ENCODE peak calls at places on chromosomes 2 and 18, in nine cellular contexts. P, H, R, L, C, A, N, M and I are unnamed samples.

GRCh38 chr2:197013098-197013497 is 86.6 kb upstream of the PGAP1 start:
- DNase-seq in N (no peak), M (no peak), P (no peak), H (no peak), A (no peak), C (no peak), R (no peak), L (no peak), I (no peak)

GRCh38 chr2:11688222-11689069 is 18.5 kb upstream of the NTSR2 start:
- DNase-seq in A (peak), H (peak), R (peak), L (peak), M (peak), P (peak), N (peak), C (peak), I (no peak)

GRCh38 chr18:26804474-26804873 is 61.0 kb downstream of the AQP4 start:
- DNase-seq in N (no peak), H (no peak), R (no peak), L (no peak), A (no peak), P (no peak), C (no peak), M (no peak), I (no peak)

GRCh38 chr2:150325656-150326055 is 161.8 kb downstream of the RND3 start:
- DNase-seq in C (no peak), R (no peak), A (no peak), M (no peak), P (no peak), H (no peak), N (no peak), L (no peak), I (no peak)

GRCh38 chr2:172704072-172704936 is 31.3 kb upstream of the RAPGEF4 start:
- DNase-seq in N (no peak), L (peak), P (peak), H (no peak), A (no peak), R (peak), C (no peak), M (peak), I (no peak)

GRCh38 chr2:128405981-128406601 is 87.4 kb upstream of the HS6ST1 start:
- DNase-seq in P (no peak), M (no peak), R (no peak), H (no peak), C (no peak), N (no peak), L (no peak), A (peak), I (no peak)

GRCh38 chr2:159880729-159881128 is 82.7 kb upstream of the CD302 start:
- DNase-seq in C (no peak), A (no peak), R (no peak), H (no peak), L (no peak), N (no peak), P (no peak), M (no peak), I (no peak)

GRCh38 chr2:174929786-174930185 is 75.4 kb downstream of the CHN1 start:
- DNase-seq in N (no peak), A (no peak), L (no peak), M (no peak), R (no peak), C (no peak), H (no peak), P (no peak), I (no peak)

GRCh38 chr2:157628532-157629415 is at the start of gene ACVR1C:
- DNase-seq in C (no peak), M (no peak), R (peak), N (peak), P (peak), H (peak), A (peak), L (peak), I (peak)

GRCh38 chr2:70939001-70939846 is 3.5 kb downstream of the ATP6V1B1 start:
- DNase-seq in H (no peak), A (no peak), N (no peak), P (no peak), C (no peak), M (no peak), R (no peak), L (no peak), I (no peak)

GRCh38 chr2:166627893-166628292 is 133.8 kb upstream of the SCN7A start:
- DNase-seq in H (no peak), N (no peak), A (no peak), M (no peak), R (peak), L (no peak), P (no peak), C (no peak), I (no peak)

GRCh38 chr2:132415256-132416079 is 1.1 kb upstream of the GPR39 start:
- DNase-seq in A (no peak), P (no peak), M (no peak), C (no peak), L (peak), R (peak), H (peak), N (peak), I (no peak)

GRCh38 chr2:169069341-169069740 is at the start of gene DHRS9:
- DNase-seq in R (peak), C (no peak), A (no peak), P (no peak), M (no peak), N (no peak), H (peak), L (peak), I (peak)

GRCh38 chr18:77263471-77263774 is 13.8 kb downstream of the GALR1 start:
- DNase-seq in M (no peak), P (peak), R (no peak), A (no peak), C (no peak), N (no peak), H (no peak), L (no peak), I (no peak)
- H3K27ac ChIP-seq in M (no peak), P (no peak), R (peak), A (no peak), C (no peak), N (no peak), H (no peak), L (no peak), I (no peak)

DNA sequence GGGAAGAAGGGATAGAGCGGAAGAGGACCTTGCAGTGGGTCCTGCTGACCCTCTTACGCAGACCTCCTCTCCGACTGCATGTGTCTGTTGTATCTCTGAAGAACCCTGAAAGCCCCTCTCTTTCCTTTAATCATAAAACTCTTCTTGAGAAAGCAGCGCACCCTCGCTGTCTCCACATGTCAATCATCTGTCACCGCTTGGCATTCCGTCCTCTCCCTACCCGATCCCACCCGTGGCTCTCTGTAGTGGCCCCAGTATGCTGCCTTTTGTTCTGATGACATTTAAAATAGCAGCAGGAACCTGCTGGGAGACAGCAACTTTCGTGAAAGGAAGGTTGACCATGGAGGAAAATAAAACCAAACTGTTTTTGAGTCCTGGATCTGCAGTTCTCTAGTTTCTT is 582.9 kb upstream of the SALL3 start:
- DNase-seq in H (peak), C (no peak), N (no peak), R (no peak), P (no peak), A (no peak), L (no peak), M (no peak), I (no peak)
- H3K27ac ChIP-seq in H (no peak), C (no peak), N (no peak), R (no peak), P (no peak), A (no peak), L (no peak), M (no peak), I (no peak)

GRCh38 chr2:223652122-223652521 is 50.0 kb upstream of the SCG2 start:
- DNase-seq in L (no peak), H (no peak), A (no peak), C (no peak), P (no peak), N (no peak), M (no peak), R (no peak), I (no peak)

GRCh38 chr2:223648755-223649154 is 46.6 kb upstream of the SCG2 start:
- DNase-seq in H (no peak), N (no peak), A (no peak), C (no peak), R (no peak), P (no peak), M (no peak), L (no peak), I (no peak)

GRCh38 chr2:223647258-223647952 is 45.2 kb upstream of the SCG2 start:
- DNase-seq in L (no peak), M (no peak), R (no peak), A (no peak), P (no peak), N (no peak), H (no peak), C (no peak), I (no peak)

GRCh38 chr2:223654384-223654915 is 52.3 kb upstream of the SCG2 start:
- DNase-seq in R (no peak), A (no peak), L (no peak), H (no peak), M (no peak), P (no peak), C (no peak), N (no peak), I (no peak)

DNA sequence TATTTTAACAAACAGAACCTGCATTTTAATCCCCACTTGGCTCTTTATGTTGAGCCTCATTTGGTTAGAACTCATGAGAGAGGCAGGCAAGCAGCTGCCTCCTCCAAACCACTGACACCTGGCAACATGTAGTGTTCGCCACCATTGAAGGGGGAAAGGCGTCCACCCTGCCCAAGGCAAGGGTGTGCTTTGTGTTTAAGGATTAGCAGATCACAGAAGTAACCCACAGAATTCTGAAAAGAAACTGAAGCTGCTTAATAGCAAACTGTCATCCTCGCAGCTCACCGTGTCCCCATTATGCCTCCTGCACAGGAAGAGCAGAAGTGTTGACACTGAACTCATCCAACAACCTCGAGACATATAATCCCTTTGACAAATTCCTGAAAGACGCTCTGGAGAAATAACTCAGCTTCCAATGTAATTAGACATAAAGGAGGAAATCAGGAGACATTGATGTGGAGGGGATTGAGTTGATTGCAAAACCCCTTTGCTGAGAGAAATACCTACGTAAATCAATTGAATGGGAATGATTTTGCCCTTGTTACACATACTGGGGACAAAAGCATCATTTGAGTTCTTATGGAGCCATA is 47.9 kb upstream of the SCG2 start:
- DNase-seq in N (no peak), M (no peak), A (no peak), C (no peak), H (no peak), R (no peak), L (no peak), P (no peak), I (no peak)
- H3K27ac ChIP-seq in N (no peak), M (no peak), A (no peak), C (no peak), H (no peak), R (no peak), L (no peak), P (no peak), I (no peak)

GRCh38 chr2:208189782-208190181 is at the start of gene C2orf80:
- DNase-seq in H (no peak), C (no peak), L (no peak), N (no peak), A (no peak), M (no peak), P (no peak), R (no peak), I (no peak)
- H3K27ac ChIP-seq in H (no peak), C (no peak), L (no peak), N (no peak), A (no peak), M (no peak), P (no peak), R (no peak), I (no peak)

DNA sequence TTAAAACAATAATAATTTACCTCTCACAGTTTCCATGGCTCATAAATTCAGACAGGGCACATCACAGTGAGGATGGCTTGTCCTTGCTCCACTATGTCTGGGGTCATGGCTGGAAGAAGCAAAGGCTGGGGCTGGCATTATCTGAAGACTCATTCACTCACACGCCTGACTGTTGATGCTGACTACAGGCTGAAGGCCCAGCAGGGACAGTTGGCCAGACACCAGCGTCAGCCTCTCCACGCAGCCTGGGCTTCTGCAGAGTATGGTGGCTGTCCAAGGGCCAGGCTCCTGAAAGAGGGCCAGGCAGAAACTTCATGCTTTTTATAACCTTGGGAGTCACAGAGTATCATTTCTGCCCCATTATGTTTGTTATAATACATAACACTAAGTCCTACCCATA is 33.4 kb downstream of the YPEL5 start:
- DNase-seq in C (no peak), H (no peak), M (no peak), R (no peak), N (no peak), P (no peak), L (no peak), A (no peak), I (no peak)
- H3K27ac ChIP-seq in C (no peak), H (no peak), M (no peak), R (no peak), N (no peak), P (no peak), L (no peak), A (no peak), I (no peak)

GRCh38 chr2:48448274-48449061 is 81.5 kb upstream of the STON1 start:
- DNase-seq in R (peak), C (peak), P (peak), L (no peak), N (no peak), M (no peak), H (no peak), A (no peak), I (peak)
- H3K27ac ChIP-seq in R (peak), C (no peak), P (peak), L (no peak), N (peak), M (no peak), H (no peak), A (no peak), I (no peak)

GRCh38 chr2:112092286-112093041 is 37.4 kb downstream of the TMEM87B start:
- DNase-seq in C (peak), H (no peak), A (no peak), P (no peak), M (no peak), L (no peak), R (peak), N (no peak), I (no peak)
- H3K27ac ChIP-seq in C (peak), H (no peak), A (no peak), P (no peak), M (no peak), L (no peak), R (no peak), N (no peak), I (peak)